ENCODE peak calls at places on chromosomes 6 and 20, in five cellular contexts. I is central memory CD4-positive, alpha-beta T cell; P is pancreas; H is NAMALWA; V is NCI-H774. Q is an unnamed sample.

GRCh38 chr20:43459022-43459942 is 1.6 kb downstream of the SRSF6 start:
- DNase-seq in V (no peak), I (peak; percentile 8), H (no peak), P (no peak), Q (no peak)

GRCh38 chr6:87407531-87407895 is 259 bp upstream of the CFAP206 start:
- DNase-seq in V (peak; percentile 73), I (no peak), P (no peak), H (no peak), Q (no peak)

GRCh38 chr20:31908424-31908823 is 38.0 kb downstream of the TTLL9 start:
- DNase-seq in H (no peak), P (no peak), I (no peak), V (no peak), Q (no peak)

GRCh38 chr6:42123379-42124103 is 18.9 kb downstream of the C6orf132 start:
- DNase-seq in P (no peak), H (no peak), V (no peak), I (no peak), Q (no peak)

GRCh38 chr6:125229080-125229479 is 72.7 kb downstream of the HDDC2 start:
- DNase-seq in V (no peak), P (no peak), H (no peak), I (no peak), Q (no peak)

GRCh38 chr6:113944701-113945100 is 26.2 kb downstream of the HDAC2 start:
- DNase-seq in H (no peak), V (no peak), P (no peak), I (no peak), Q (no peak)

GRCh38 chr6:41284726-41285125 is 1.8 kb downstream of the TREM1 start:
- DNase-seq in H (no peak), P (no peak), I (no peak), V (no peak), Q (no peak)

GRCh38 chr6:142242269-142242668 is 59.5 kb upstream of the ADGRG6 start:
- DNase-seq in I (no peak), V (no peak), P (no peak), H (no peak), Q (no peak)

GRCh38 chr20:8344106-8344505 is 212.0 kb downstream of the PLCB1 start:
- DNase-seq in I (no peak), H (no peak), V (no peak), P (no peak), Q (no peak)

GRCh38 chr6:38612386-38612965 is 27.3 kb downstream of the BTBD9 start:
- DNase-seq in P (no peak), H (no peak), V (no peak), I (no peak), Q (no peak)

GRCh38 chr6:112879920-112880413 is 532.8 kb downstream of the RFPL4B start:
- DNase-seq in I (no peak), P (peak; percentile 15), H (peak; percentile 41), V (no peak), Q (peak; percentile 6)

GRCh38 chr20:23161968-23162696 is 76.0 kb upstream of the CD93 start:
- DNase-seq in V (peak; percentile 87), P (peak; percentile 65), I (peak; percentile 9), H (peak; percentile 91), Q (no peak)

GRCh38 chr20:13296070-13296469 is 75.0 kb downstream of the ISM1 start:
- DNase-seq in P (no peak), H (no peak), I (no peak), V (no peak), Q (no peak)

GRCh38 chr6:9397981-9398559 is 962.7 kb upstream of the SLC35B3 start:
- DNase-seq in V (peak; percentile 88), H (no peak), P (peak; percentile 83), I (no peak), Q (no peak)

GRCh38 chr6:136382676-136383075 is 93.0 kb upstream of the BCLAF1 start:
- DNase-seq in I (no peak), H (no peak), P (no peak), V (no peak), Q (no peak)

GRCh38 chr6:1381397-1382330 is 7.7 kb upstream of the FOXF2 start:
- DNase-seq in V (peak; percentile 2), I (peak; percentile 40), P (peak; percentile 69), H (peak; percentile 24), Q (peak; percentile 52)

GRCh38 chr6:166381733-166382499 is 824 bp downstream of the MPC1 start:
- DNase-seq in H (peak; percentile 54), I (peak; percentile 62), V (peak; percentile 90), P (peak; percentile 94), Q (peak; percentile 75)

GRCh38 chr6:84035484-84035883 is 1.9 kb downstream of the MRAP2 start:
- DNase-seq in V (no peak), I (no peak), H (no peak), P (no peak), Q (no peak)

GRCh38 chr6:36469946-36470345 is 27.1 kb downstream of the KCTD20 start:
- DNase-seq in I (no peak), H (no peak), P (no peak), V (no peak), Q (no peak)

GRCh38 chr6:168450921-168451320 is 9.9 kb downstream of the SMOC2 start:
- DNase-seq in I (no peak), V (no peak), H (no peak), P (no peak), Q (no peak)

GRCh38 chr6:33686225-33686742 is 25.2 kb downstream of the UQCC2 start:
- DNase-seq in H (no peak), P (no peak), V (no peak), I (no peak), Q (no peak)

GRCh38 chr6:36752886-36753506 is 55.4 kb downstream of the RAB44 start:
- DNase-seq in H (peak; percentile 75), P (no peak), I (no peak), V (no peak), Q (peak; percentile 76)

GRCh38 chr6:134379086-134379485 is 61.2 kb upstream of the SGK1 start:
- DNase-seq in H (peak; percentile 39), V (peak; percentile 76), I (peak; percentile 5), P (peak; percentile 71), Q (no peak)

GRCh38 chr20:58707770-58708169 is 15.2 kb downstream of the NPEPL1 start:
- DNase-seq in P (no peak), V (no peak), H (no peak), I (no peak), Q (no peak)

GRCh38 chr20:8078528-8078914 is 53.5 kb upstream of the PLCB1 start:
- DNase-seq in H (no peak), V (no peak), P (no peak), I (no peak), Q (no peak)

GRCh38 chr20:10094566-10095173 is 59.9 kb downstream of the ANKEF1 start:
- DNase-seq in V (no peak), H (no peak), I (no peak), P (no peak), Q (no peak)

GRCh38 chr6:90820436-90820835 is 233.6 kb upstream of the MAP3K7 start:
- DNase-seq in P (no peak), V (no peak), H (no peak), I (no peak), Q (no peak)

Q was measured in naive B cell.